ENCODE peak calls at places on chromosomes 5 and 9, in five cellular contexts. G is HFF-Myc, K is gastrocnemius medialis, F is bronchial epithelial cell, R is lung. B is an unnamed sample.
A peak's percentile ranks its signal among the peaks of the same experiment; 100 is the strongest.

GRCh38 chr5:151204051-151204450 is 19.8 kb downstream of the CCDC69 start:
- DNase-seq in G (no peak), K (no peak), F (no peak), R (no peak), B (no peak)

GRCh38 chr5:93532370-93532769 is 48.6 kb downstream of the NR2F1-AS1 start:
- DNase-seq in G (peak; percentile 30), K (peak; percentile 66), F (peak; percentile 18), R (peak; percentile 69), B (peak; percentile 94)

GRCh38 chr9:82031538-82032280 is 43.1 kb downstream of the SPATA31D1 start:
- DNase-seq in G (peak; percentile 65), K (peak; percentile 66), F (peak; percentile 86), R (peak; percentile 42), B (peak; percentile 32)

GRCh38 chr9:36924071-36924470 is 110.0 kb downstream of the PAX5 start:
- DNase-seq in G (peak; percentile 78), K (no peak), F (peak; percentile 96), R (no peak), B (peak; percentile 67)

GRCh38 chr5:84378961-84379360 is 5.7 kb downstream of the EDIL3 start:
- DNase-seq in G (no peak), K (no peak), F (no peak), R (no peak), B (no peak)

GRCh38 chr5:177537389-177538361 is 16.7 kb downstream of the FAM193B start:
- DNase-seq in G (no peak), K (peak; percentile 64), F (peak; percentile 60), R (no peak), B (no peak)

GRCh38 chr9:123998970-123999621 is 12.5 kb upstream of the LHX2 start:
- DNase-seq in G (no peak), K (no peak), F (no peak), R (no peak), B (no peak)

GRCh38 chr9:124291801-124292396 is 34.1 kb downstream of the NEK6 start:
- DNase-seq in G (no peak), K (no peak), F (no peak), R (no peak), B (no peak)

GRCh38 chr5:73242741-73243140 is 69.7 kb downstream of the TMEM174 start:
- DNase-seq in G (no peak), K (no peak), F (peak; percentile 45), R (peak; percentile 6), B (no peak)

GRCh38 chr9:686381-686813 is 155.1 kb upstream of the DMRT1 start:
- DNase-seq in G (no peak), K (no peak), F (peak; percentile 96), R (no peak), B (no peak)

GRCh38 chr5:141349917-141350619 is at the start of gene PCDHGB1:
- DNase-seq in G (no peak), K (peak; percentile 42), F (peak; percentile 18), R (no peak), B (no peak)

GRCh38 chr5:14142202-14142855 is 813 bp upstream of the TRIO start:
- DNase-seq in G (no peak), K (no peak), F (no peak), R (no peak), B (no peak)

GRCh38 chr5:36521219-36521618 is 85.2 kb upstream of the SLC1A3 start:
- DNase-seq in G (no peak), K (no peak), F (no peak), R (no peak), B (no peak)

GRCh38 chr9:123263227-123263626 is 5.2 kb downstream of the STRBP start:
- DNase-seq in G (no peak), K (no peak), F (no peak), R (no peak), B (no peak)

GRCh38 chr5:8123559-8123958 is 254.6 kb downstream of the MTRR start:
- DNase-seq in G (no peak), K (no peak), F (no peak), R (no peak), B (no peak)

GRCh38 chr9:136219276-136219675 is 14.3 kb upstream of the LHX3 start:
- DNase-seq in G (peak; percentile 30), K (no peak), F (peak; percentile 80), R (no peak), B (no peak)

GRCh38 chr9:1495282-1495681 is 445.1 kb downstream of the DMRT2 start:
- DNase-seq in G (no peak), K (no peak), F (no peak), R (no peak), B (no peak)

GRCh38 chr9:113809192-113809482 is 67.0 kb upstream of the ZNF618 start:
- DNase-seq in G (no peak), K (no peak), F (no peak), R (no peak), B (no peak)

GRCh38 chr5:159910843-159911229 is 5.4 kb upstream of the ADRA1B start:
- DNase-seq in G (no peak), K (no peak), F (no peak), R (no peak), B (no peak)

GRCh38 chr5:1701884-1702283 is 97.8 kb downstream of the MRPL36 start:
- DNase-seq in G (no peak), K (no peak), F (no peak), R (no peak), B (no peak)

GRCh38 chr9:134987906-134988700 is 70.4 kb upstream of the FCN1 start:
- DNase-seq in G (no peak), K (no peak), F (no peak), R (no peak), B (no peak)

GRCh38 chr5:142472306-142472951 is 147.6 kb upstream of the SPRY4 start:
- DNase-seq in G (peak; percentile 84), K (no peak), F (peak; percentile 97), R (no peak), B (peak; percentile 45)

DNA sequence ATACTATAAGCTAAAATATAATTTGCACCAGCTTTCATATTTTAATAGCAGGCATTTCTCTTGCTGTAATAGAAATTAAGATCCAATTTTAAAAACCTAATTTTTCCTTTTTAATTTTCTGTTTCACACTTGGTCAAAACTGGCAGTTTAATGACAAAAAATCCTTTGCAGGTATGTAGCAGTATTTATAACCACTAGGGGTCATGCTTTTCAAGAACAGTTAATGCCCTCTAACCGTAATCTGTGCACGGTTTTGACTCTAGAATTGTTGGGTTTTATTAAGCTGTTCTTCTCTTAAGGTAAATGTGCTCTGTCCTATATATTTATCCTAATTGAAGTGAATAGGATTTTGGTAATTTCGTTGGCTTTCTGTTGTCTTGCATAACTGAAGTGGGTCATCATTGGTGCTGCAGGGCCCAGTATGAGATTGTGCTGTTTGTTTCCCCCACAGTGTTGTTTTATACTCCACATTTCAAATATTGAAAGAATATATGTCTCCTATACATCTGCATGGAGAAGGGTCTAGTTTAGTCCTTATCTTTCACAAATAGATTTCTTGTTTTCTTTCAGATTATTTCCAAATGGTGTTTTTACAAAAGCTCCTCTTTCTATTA is 107.4 kb downstream of the SCAMP1 start:
- DNase-seq in G (peak; percentile 30), K (no peak), F (peak; percentile 51), R (no peak), B (peak; percentile 7)
- TF ChIP-seq CTCF in G (peak; percentile 55), K (peak; percentile 76), F (peak; percentile 57), R (peak; percentile 42), B (peak; percentile 77)

GRCh38 chr9:71783120-71783523 is 14.8 kb upstream of the CEMIP2 start:
- DNase-seq in G (no peak), K (peak; percentile 18), F (peak; percentile 92), R (no peak), B (no peak)
- H3K4me3 ChIP-seq in G (no peak overlapping the region), K (no peak overlapping the region), F (no peak overlapping the region), R (no peak overlapping the region), B (no peak overlapping the region)

DNA sequence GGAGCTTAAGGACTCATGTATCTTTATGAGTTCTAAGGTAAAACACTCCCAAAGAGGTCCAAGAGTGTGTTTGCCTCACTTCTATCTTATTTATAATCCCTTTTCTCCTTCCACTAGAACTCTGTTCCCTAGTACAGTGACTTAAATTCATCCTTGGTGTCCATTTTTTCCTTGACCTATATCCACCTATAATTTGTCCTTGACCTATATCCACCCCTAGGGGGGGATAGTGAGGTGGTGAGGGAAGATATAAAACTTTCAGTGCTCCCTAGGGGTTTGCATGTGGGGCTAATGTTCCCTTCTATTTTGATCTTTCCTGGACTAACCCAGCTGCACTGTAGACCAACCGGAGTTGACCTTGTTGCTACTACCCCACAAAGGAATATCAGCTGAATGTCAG is 83.5 kb upstream of the GNAQ start:
- DNase-seq in G (no peak), K (no peak), F (no peak), R (no peak), B (no peak)
- TF ChIP-seq CTCF in G (peak; percentile 31), K (no peak), F (peak; percentile 23), R (no peak), B (peak; percentile 56)

GRCh38 chr5:124976086-124976485 is 229.6 kb upstream of the ZNF608 start:
- DNase-seq in G (no peak), K (no peak), F (no peak), R (no peak), B (no peak)
- H3K4me3 ChIP-seq in G (no peak overlapping the region), K (no peak overlapping the region), F (no peak overlapping the region), R (no peak overlapping the region), B (no peak overlapping the region)